ENCODE peak calls at places on chromosome 16, in seven cellular contexts. D is bronchial epithelial cell, A is ovary, W is psoas muscle, R is A673, H is PC-3, K is brain microvascular endothelial cell. G is an unnamed sample.

GRCh38 chr16:68445458-68445857 is 2.9 kb downstream of the SMPD3 start:
- DNase-seq in D (peak; percentile 58), R (peak; percentile 80), A (no peak), K (peak; percentile 25), H (peak; percentile 68), W (no peak), G (peak; percentile 25)

GRCh38 chr16:79651363-79651762 is 50.8 kb upstream of the MAF start:
- DNase-seq in R (no peak), K (peak; percentile 77), H (no peak), W (peak; percentile 42), D (peak; percentile 91), A (peak; percentile 44), G (peak; percentile 41)

GRCh38 chr16:11474617-11475291 is 112.0 kb downstream of the LITAF start:
- DNase-seq in R (no peak), K (no peak), H (peak; percentile 30), D (peak; percentile 92), W (no peak), A (no peak), G (no peak)

GRCh38 chr16:87955302-87956168 is 4.3 kb downstream of the BANP start:
- DNase-seq in R (no peak), W (no peak), H (no peak), K (peak; percentile 20), A (no peak), D (no peak), G (no peak)

GRCh38 chr16:17328971-17329370 is 141.8 kb downstream of the XYLT1 start:
- DNase-seq in R (no peak), D (no peak), A (peak; percentile 42), H (no peak), W (no peak), K (no peak), G (peak; percentile 82)

GRCh38 chr16:3472878-3473595 is 22.3 kb downstream of the C16orf90 start:
- DNase-seq in W (no peak), R (no peak), A (no peak), K (peak; percentile 76), D (no peak), H (no peak), G (peak; percentile 58)

GRCh38 chr16:84501077-84501735 is 3.3 kb downstream of the MEAK7 start:
- DNase-seq in W (no peak), K (peak; percentile 17), A (no peak), D (peak; percentile 95), R (no peak), H (peak; percentile 94), G (peak; percentile 76)

GRCh38 chr16:75106351-75107274 is 10.0 kb downstream of the LDHD start:
- DNase-seq in A (no peak), W (no peak), R (no peak), H (no peak), D (no peak), K (no peak), G (no peak)

GRCh38 chr16:35174006-35174405 is 1714.6 kb downstream of the TP53TG3F start:
- DNase-seq in W (no peak), K (no peak), R (no peak), H (no peak), D (no peak), A (no peak), G (no peak)

GRCh38 chr16:25143898-25144297 is 32.4 kb downstream of the LCMT1 start:
- DNase-seq in H (no peak), R (peak; percentile 13), D (no peak), K (no peak), W (no peak), A (no peak), G (peak; percentile 15)

GRCh38 chr16:86634290-86634689 is 55.9 kb downstream of the FOXL1 start:
- DNase-seq in A (no peak), K (peak; percentile 48), R (peak; percentile 60), D (peak; percentile 28), H (peak; percentile 16), W (no peak), G (peak; percentile 45)

GRCh38 chr16:52265446-52265861 is 281.5 kb downstream of the TOX3 start:
- DNase-seq in A (no peak), K (no peak), H (no peak), W (no peak), D (no peak), R (no peak), G (no peak)

GRCh38 chr16:82031116-82032084 is 3.7 kb upstream of the HSD17B2 start:
- DNase-seq in K (peak; percentile 50), R (peak; percentile 77), W (no peak), A (no peak), H (peak; percentile 71), D (peak; percentile 80), G (peak; percentile 87)

GRCh38 chr16:85916141-85916890 is 17.4 kb downstream of the IRF8 start:
- DNase-seq in W (no peak), A (no peak), K (no peak), H (peak; percentile 27), D (peak; percentile 40), R (peak; percentile 15), G (no peak)

GRCh38 chr16:4271176-4272113 is 1.4 kb downstream of the TFAP4 start:
- DNase-seq in K (peak; percentile 94), D (peak; percentile 86), W (peak; percentile 95), R (peak; percentile 96), H (peak; percentile 84), A (peak; percentile 87), G (peak; percentile 98)

GRCh38 chr16:51888534-51888933 is 658.4 kb downstream of the TOX3 start:
- DNase-seq in A (no peak), D (peak; percentile 21), R (no peak), W (no peak), K (no peak), H (no peak), G (peak; percentile 29)

GRCh38 chr16:11886881-11887280 is 28.9 kb downstream of the GSPT1 start:
- DNase-seq in D (no peak), A (no peak), H (no peak), W (no peak), K (no peak), R (no peak), G (no peak)

GRCh38 chr16:86044881-86045600 is 146.1 kb downstream of the IRF8 start:
- DNase-seq in A (no peak), K (no peak), H (no peak), W (no peak), R (no peak), D (no peak), G (no peak)

GRCh38 chr16:27154573-27155521 is 48.5 kb upstream of the KDM8 start:
- DNase-seq in A (peak; percentile 43), W (peak; percentile 51), K (peak; percentile 24), D (peak; percentile 4), H (peak; percentile 41), R (peak; percentile 59), G (peak; percentile 60)

DNA sequence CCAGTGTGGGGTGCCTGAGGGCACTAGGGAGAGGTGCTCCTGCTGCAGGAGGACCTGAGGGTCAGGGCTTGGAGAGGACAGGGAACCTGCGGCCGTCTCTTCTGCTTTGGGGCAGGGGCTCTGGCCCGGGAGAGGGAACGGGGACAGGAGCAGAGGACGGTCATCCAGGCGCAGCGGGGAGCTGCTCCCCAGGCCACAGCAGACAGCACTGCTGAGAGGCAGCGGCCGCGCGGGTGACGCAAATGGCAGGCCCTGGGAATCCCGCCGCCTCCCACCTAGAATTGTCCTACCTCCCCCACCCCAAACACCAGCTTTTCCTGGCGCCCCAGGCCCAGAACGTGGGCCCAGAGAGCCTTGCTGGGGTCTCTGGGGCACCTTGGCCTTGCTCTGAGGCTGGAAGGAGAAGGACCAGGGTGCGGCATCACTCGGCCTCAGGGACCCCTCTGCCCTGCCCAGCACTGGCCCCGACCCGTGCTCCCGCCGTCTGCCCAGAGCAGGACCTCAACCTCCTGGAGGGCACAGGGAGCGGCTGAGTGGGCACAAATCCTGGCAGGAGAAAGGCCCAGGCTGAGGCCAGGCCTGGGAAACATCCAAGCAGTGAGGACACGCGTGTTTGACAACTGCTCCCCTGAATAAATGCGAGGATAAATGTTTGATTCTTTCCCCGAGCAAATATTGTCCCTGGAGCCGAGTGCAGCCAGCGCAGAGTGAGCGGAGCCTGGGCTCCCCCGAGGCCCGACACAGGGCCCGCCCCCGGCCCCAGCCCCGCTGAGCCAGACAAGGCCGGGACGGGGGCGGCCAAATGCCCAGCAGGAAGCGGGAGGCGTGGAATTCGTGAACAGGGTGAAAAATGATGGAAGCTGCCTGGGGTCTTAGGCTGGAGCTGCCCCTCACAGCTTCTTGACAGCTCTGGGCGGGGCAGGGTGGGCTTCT is 8.5 kb downstream of the SSTR5 start:
- DNase-seq in D (no peak), R (peak; percentile 42), K (no peak), H (no peak), W (no peak), A (no peak), G (no peak)
- H3K4me3 ChIP-seq in D (no peak overlapping the region), R (no peak overlapping the region), K (no peak overlapping the region), H (no peak overlapping the region), W (no peak overlapping the region), A (no peak overlapping the region), G (no peak overlapping the region)

DNA sequence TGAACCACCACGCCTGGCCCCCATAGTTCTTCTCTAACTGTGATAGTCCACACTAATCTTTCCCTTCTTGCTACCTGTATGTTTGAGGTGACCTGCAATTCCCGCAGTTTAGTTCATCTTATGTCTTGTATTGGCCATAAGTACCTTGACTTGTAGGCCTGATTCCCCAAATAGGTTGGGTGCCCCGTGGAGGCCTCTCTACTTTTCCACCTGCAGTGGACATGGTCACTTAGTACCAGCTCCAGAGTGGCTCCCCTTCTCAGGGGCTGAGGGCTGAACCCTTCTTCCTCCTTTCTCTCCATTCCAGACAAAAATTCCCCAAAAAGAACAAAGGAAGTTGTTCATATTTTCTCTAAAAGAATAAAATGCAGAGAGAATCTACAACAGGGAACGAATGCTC is 33.5 kb upstream of the CES5A start:
- DNase-seq in H (no peak), R (no peak), A (no peak), W (no peak), D (no peak), K (no peak), G (no peak)
- TF ChIP-seq CTCF in H (no peak), R (no peak), A (no peak), W (no peak), D (no peak), K (no peak), G (no peak)

DNA sequence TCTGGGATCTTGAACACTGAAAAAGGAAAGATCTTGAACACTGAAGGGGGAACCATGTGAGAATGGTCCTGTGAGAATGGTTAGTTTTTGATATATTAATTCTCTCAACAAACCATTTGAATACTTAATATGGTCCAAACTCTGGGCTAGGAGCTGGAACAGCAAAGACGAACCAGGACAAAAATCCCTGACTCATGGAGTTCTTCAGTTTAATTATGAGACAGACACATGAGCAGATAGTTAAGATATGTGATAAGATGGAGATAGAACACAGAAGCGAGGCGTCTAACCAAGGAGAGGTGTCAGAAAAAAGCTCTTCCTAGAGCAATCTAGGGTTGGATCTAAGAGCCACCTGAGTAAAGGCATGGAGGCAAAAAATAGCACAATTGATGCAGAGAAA is 1.6 kb downstream of the CKLF start:
- DNase-seq in D (no peak), R (no peak), K (no peak), W (no peak), A (no peak), H (no peak), G (no peak)
- H3K4me3 ChIP-seq in D (no peak overlapping the region), R (no peak overlapping the region), K (peak overlapping the region; percentile 71), W (peak overlapping the region; percentile 68), A (no peak overlapping the region), H (no peak overlapping the region), G (no peak overlapping the region)

DNA sequence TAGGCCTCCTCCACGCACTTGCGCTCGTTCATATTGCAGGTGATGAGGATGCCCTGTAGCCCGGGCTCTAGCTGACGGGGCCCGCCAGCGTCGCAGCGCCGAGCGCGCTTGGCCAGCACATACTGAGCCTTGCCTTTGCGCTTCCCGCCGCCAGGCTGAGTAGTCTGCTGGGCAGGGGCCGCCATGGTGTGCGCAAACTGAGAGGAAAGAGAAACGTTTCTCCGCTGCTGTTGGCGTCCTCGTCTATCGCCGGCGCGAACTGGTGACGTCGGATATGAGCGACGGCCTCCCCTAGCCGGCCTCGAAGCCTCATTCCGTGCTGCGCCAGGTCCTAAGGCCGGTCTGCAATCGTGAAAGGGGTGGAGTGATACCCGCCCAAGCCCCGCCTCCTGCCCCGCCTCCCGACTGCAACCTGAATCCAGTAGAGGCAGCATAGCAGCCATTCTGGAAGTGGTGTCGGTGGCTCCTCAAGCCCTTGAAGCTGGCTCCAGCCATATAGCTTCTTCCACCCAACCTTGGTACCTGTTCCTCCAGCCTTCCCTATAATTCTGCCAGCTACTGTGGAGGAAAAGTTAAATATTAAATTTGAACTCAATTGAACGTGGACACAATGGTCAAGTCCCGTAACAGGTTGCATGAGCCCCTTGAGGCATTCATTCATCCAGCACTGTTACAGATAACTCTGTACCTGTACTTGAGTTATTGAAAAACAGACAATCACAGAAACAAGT is at the start of gene THUMPD1:
- DNase-seq in W (peak; percentile 98), R (peak; percentile 97), H (peak; percentile 86), A (peak; percentile 97), D (peak; percentile 87), K (peak; percentile 98), G (peak; percentile 98)
- TF ChIP-seq CTCF in W (no peak), R (peak; percentile 24), H (no peak), A (no peak), D (peak; percentile 30), K (peak; percentile 41), G (no peak)